ENCODE peak calls at places on chromosomes 1 and 21, in ten cellular contexts. D is ovary; E is activated CD4-positive, alpha-beta T cell treated with anti-CD3 and anti-CD28 coated beads, Interleukin-2, amount 10 ng/mL, durations not matched to agents 7 days and 5 days; I is brain microvascular endothelial cell; Z is midbrain; M is DMS 273 treated with DMSO at 0.1 percent for 48 hours; T is lower lobe of right lung; A is nucleus accumbens; F is NCI-H524; B is B cell. C is an unnamed sample.

GRCh38 chr1:214290399-214291037 is 9.6 kb downstream of the SMYD2 start:
- DNase-seq in T (no peak), A (no peak), E (no peak), D (no peak), B (no peak), I (no peak), M (no peak), Z (no peak), F (no peak), C (no peak)

GRCh38 chr1:111228748-111229126 is 1.2 kb downstream of the CHI3L2 start:
- DNase-seq in B (no peak), M (no peak), T (no peak), I (no peak), E (no peak), Z (no peak), D (no peak), A (no peak), F (no peak), C (no peak)

GRCh38 chr1:113459279-113459678 is 69.0 kb downstream of the MAGI3 start:
- DNase-seq in E (no peak), D (no peak), A (no peak), F (no peak), I (no peak), B (no peak), Z (no peak), M (no peak), T (no peak), C (no peak)

GRCh38 chr1:154158307-154159125 is 3.6 kb upstream of the NUP210L start:
- DNase-seq in A (no peak), Z (no peak), B (peak), E (no peak), F (no peak), I (no peak), M (no peak), T (no peak), D (no peak), C (no peak)

GRCh38 chr1:111639602-111640198 is 20.1 kb downstream of the RAP1A start:
- DNase-seq in F (no peak), T (no peak), I (no peak), E (no peak), B (no peak), Z (no peak), A (no peak), M (no peak), D (no peak), C (no peak)

GRCh38 chr1:84724128-84724860 is 34.0 kb upstream of the SSX2IP start:
- DNase-seq in E (peak), B (peak), M (no peak), A (no peak), I (no peak), F (no peak), T (peak), Z (no peak), D (no peak), C (no peak)

GRCh38 chr1:34759472-34760357 is at the start of gene GJB4:
- DNase-seq in M (no peak), T (no peak), B (no peak), F (no peak), I (no peak), D (no peak), Z (no peak), E (no peak), A (no peak), C (no peak)

GRCh38 chr1:55554611-55555010 is 339.4 kb upstream of the USP24 start:
- DNase-seq in I (no peak), T (no peak), M (peak), B (no peak), E (no peak), A (no peak), D (no peak), Z (no peak), F (peak), C (no peak)

GRCh38 chr21:33268736-33269441 is 2.7 kb downstream of the IL10RB start:
- DNase-seq in M (no peak), Z (no peak), T (peak), F (no peak), E (no peak), D (no peak), I (no peak), A (no peak), B (peak), C (no peak)

GRCh38 chr1:207007352-207008033 is 25.1 kb downstream of the C1orf116 start:
- DNase-seq in F (no peak), B (no peak), I (peak), E (no peak), T (peak), D (no peak), A (no peak), Z (no peak), M (no peak), C (peak)

GRCh38 chr1:113905435-113905861 is 322 bp downstream of the DCLRE1B start:
- DNase-seq in F (no peak), E (peak), D (peak), A (no peak), B (no peak), T (peak), I (no peak), M (no peak), Z (no peak), C (no peak)

GRCh38 chr1:84037758-84038611 is 39.1 kb upstream of the TTLL7 start:
- DNase-seq in I (no peak), A (no peak), F (no peak), Z (no peak), T (no peak), M (no peak), B (no peak), D (no peak), E (no peak), C (no peak)

GRCh38 chr21:46081862-46082637 is 15.9 kb upstream of the COL6A2 start:
- DNase-seq in M (no peak), A (no peak), Z (no peak), I (no peak), F (no peak), D (peak), E (no peak), B (no peak), T (peak), C (no peak)

GRCh38 chr1:218108034-218108433 is 177.1 kb upstream of the RRP15 start:
- DNase-seq in D (no peak), B (no peak), A (no peak), F (no peak), T (no peak), I (no peak), Z (no peak), E (no peak), M (no peak), C (no peak)

GRCh38 chr1:63705058-63705457 is 68.8 kb upstream of the ROR1 start:
- DNase-seq in D (no peak), E (no peak), M (no peak), I (no peak), A (no peak), T (no peak), Z (no peak), F (no peak), B (no peak), C (no peak)

GRCh38 chr1:6419803-6420593 is at the start of gene HES2:
- DNase-seq in Z (no peak), E (peak), F (no peak), M (no peak), D (no peak), A (no peak), T (no peak), I (no peak), B (no peak), C (no peak)

GRCh38 chr1:209985002-209985401 is 47.0 kb downstream of the SYT14 start:
- DNase-seq in T (no peak), E (no peak), D (no peak), A (no peak), I (no peak), F (no peak), M (no peak), Z (no peak), B (no peak), C (no peak)

GRCh38 chr1:6384962-6385672 is 8.4 kb downstream of the ACOT7 start:
- DNase-seq in D (no peak), I (no peak), F (no peak), Z (peak), B (no peak), E (no peak), M (peak), T (no peak), A (peak), C (no peak)

GRCh38 chr1:48697066-48697707 is 79.5 kb downstream of the BEND5 start:
- DNase-seq in Z (peak), I (peak), M (no peak), D (peak), B (peak), A (peak), T (peak), E (peak), F (peak), C (peak)

GRCh38 chr1:1419363-1419811 is 1.7 kb downstream of the ANKRD65 start:
- DNase-seq in I (no peak), Z (no peak), D (no peak), A (no peak), F (no peak), M (no peak), E (no peak), B (no peak), T (no peak), C (no peak)

GRCh38 chr1:200374569-200375312 is 35.1 kb downstream of the ZNF281 start:
- DNase-seq in B (no peak), T (no peak), A (no peak), F (no peak), I (no peak), M (no peak), D (no peak), E (no peak), Z (no peak), C (no peak)

GRCh38 chr1:67831850-67832513 is 1.3 kb downstream of the GNG12 start:
- DNase-seq in M (peak), I (peak), B (peak), T (peak), F (peak), A (no peak), Z (peak), D (peak), E (no peak), C (peak)

GRCh38 chr1:202315576-202316168 is 26.1 kb downstream of the UBE2T start:
- DNase-seq in B (peak), E (peak), T (peak), F (peak), Z (peak), A (peak), M (peak), D (peak), I (peak), C (peak)

GRCh38 chr1:248821101-248821500 is 4.6 kb downstream of the SH3BP5L start:
- DNase-seq in D (no peak), T (no peak), B (no peak), Z (no peak), E (no peak), M (no peak), F (no peak), A (no peak), I (peak), C (peak)

GRCh38 chr21:34639882-34640788 is 25.2 kb upstream of the RCAN1 start:
- DNase-seq in A (no peak), E (peak), Z (no peak), D (no peak), M (no peak), F (no peak), B (no peak), T (no peak), I (no peak), C (no peak)

GRCh38 chr21:33127154-33127893 is 57.4 kb downstream of the OLIG1 start:
- DNase-seq in B (peak), D (peak), I (peak), F (peak), T (peak), M (peak), Z (peak), E (peak), A (peak), C (peak)

GRCh38 chr1:109191377-109191776 is 22.3 kb upstream of the SARS1 start:
- DNase-seq in T (no peak), A (no peak), D (no peak), M (no peak), I (no peak), B (no peak), F (no peak), Z (no peak), E (no peak), C (no peak)

GRCh38 chr1:68197891-68198290 is 34.4 kb downstream of the WLS start:
- DNase-seq in I (no peak), M (no peak), T (no peak), Z (no peak), F (no peak), B (no peak), A (no peak), D (no peak), E (no peak), C (no peak)

GRCh38 chr21:34722684-34723300 is 54.0 kb downstream of the CLIC6 start:
- DNase-seq in B (peak), D (no peak), M (no peak), T (no peak), I (no peak), Z (no peak), E (peak), F (no peak), A (no peak), C (no peak)

GRCh38 chr1:77797991-77798390 is 18.5 kb downstream of the MIGA1 start:
- DNase-seq in E (no peak), B (no peak), I (peak), M (no peak), F (no peak), A (no peak), T (no peak), Z (no peak), D (no peak), C (no peak)

GRCh38 chr1:22231068-22231593 is 88.2 kb upstream of the WNT4 start:
- DNase-seq in T (no peak), A (no peak), E (no peak), Z (no peak), D (no peak), I (no peak), B (no peak), M (no peak), F (no peak), C (no peak)